ENCODE peak calls at places on chromosomes 3 and 15, in seven cellular contexts. S, G, C, N, W, P and D are unnamed samples.

GRCh38 chr3:158105710-158106438 is at the start of gene SHOX2:
- DNase-seq in C (peak; percentile 53), G (peak; percentile 12), P (no peak), W (no peak), N (peak; percentile 29), S (peak; percentile 77), D (peak; percentile 25)

GRCh38 chr15:29364429-29365078 is 94.9 kb upstream of the NSMCE3 start:
- DNase-seq in N (no peak), S (no peak), W (no peak), P (no peak), G (no peak), C (peak; percentile 76), D (no peak)

GRCh38 chr3:53361849-53362248 is 14.5 kb upstream of the DCP1A start:
- DNase-seq in C (no peak), W (no peak), P (no peak), G (no peak), S (no peak), N (no peak), D (no peak)

GRCh38 chr3:197224034-197224444 is 74.4 kb downstream of the DLG1 start:
- DNase-seq in C (peak; percentile 76), S (no peak), P (no peak), W (no peak), G (no peak), N (peak; percentile 76), D (peak; percentile 57)

GRCh38 chr15:34987623-34987981 is 485 bp downstream of the ZNF770 start:
- DNase-seq in W (peak; percentile 27), S (peak; percentile 15), P (no peak), N (no peak), C (no peak), G (no peak), D (no peak)

GRCh38 chr3:29144807-29145206 is 136.1 kb upstream of the RBMS3 start:
- DNase-seq in N (no peak), P (no peak), C (peak; percentile 79), W (peak; percentile 29), S (no peak), G (no peak), D (no peak)

GRCh38 chr15:96066852-96067490 is 263.5 kb upstream of the NR2F2 start:
- DNase-seq in S (no peak), G (no peak), C (no peak), W (no peak), N (no peak), P (no peak), D (no peak)

GRCh38 chr15:90596943-90597342 is 67.2 kb downstream of the CRTC3 start:
- DNase-seq in C (no peak), G (no peak), N (no peak), S (no peak), P (no peak), W (peak; percentile 43), D (no peak)

GRCh38 chr3:124032351-124032880 is 40.5 kb upstream of the ROPN1 start:
- DNase-seq in G (no peak), W (peak; percentile 36), N (no peak), S (peak; percentile 27), C (peak; percentile 40), P (no peak), D (no peak)

GRCh38 chr3:128382221-128382807 is 84.4 kb downstream of the DNAJB8 start:
- DNase-seq in S (no peak), W (no peak), N (no peak), C (no peak), P (no peak), G (no peak), D (no peak)

GRCh38 chr3:24956613-24957012 is 462.0 kb upstream of the THRB start:
- DNase-seq in W (no peak), N (no peak), S (no peak), G (no peak), P (no peak), C (no peak), D (no peak)

GRCh38 chr3:189169728-189170127 is 2.0 kb upstream of the TPRG1 start:
- DNase-seq in S (no peak), C (no peak), P (no peak), W (no peak), G (no peak), N (no peak), D (no peak)
- TF ChIP-seq CTCF in S (peak; percentile 29), C (no peak), P (peak; percentile 28), W (no peak), G (no peak), N (no peak), D (no peak)

GRCh38 chr3:39260957-39261356 is 18.9 kb downstream of the CX3CR1 start:
- DNase-seq in G (peak; percentile 76), P (peak; percentile 18), C (peak; percentile 94), S (no peak), W (peak; percentile 44), N (peak; percentile 89), D (peak; percentile 46)
- TF ChIP-seq CTCF in G (peak; percentile 64), P (peak; percentile 65), C (peak; percentile 56), S (no peak), W (no peak), N (peak; percentile 53), D (peak; percentile 5)

GRCh38 chr15:81155375-81156218 is 21.5 kb downstream of the CFAP161 start:
- DNase-seq in N (peak; percentile 82), S (peak; percentile 16), G (peak; percentile 22), P (no peak), C (peak; percentile 86), W (peak; percentile 27), D (peak; percentile 41)

GRCh38 chr15:81151389-81151788 is 17.3 kb downstream of the CFAP161 start:
- DNase-seq in N (no peak), C (no peak), P (no peak), G (no peak), W (no peak), S (no peak), D (no peak)

GRCh38 chr15:81156324-81156723 is 22.3 kb downstream of the CFAP161 start:
- DNase-seq in S (no peak), P (no peak), C (no peak), G (no peak), N (no peak), W (no peak), D (no peak)

GRCh38 chr15:81152799-81153198 is 18.7 kb downstream of the CFAP161 start:
- DNase-seq in P (no peak), G (no peak), S (no peak), C (no peak), N (peak; percentile 1), W (no peak), D (no peak)

DNA sequence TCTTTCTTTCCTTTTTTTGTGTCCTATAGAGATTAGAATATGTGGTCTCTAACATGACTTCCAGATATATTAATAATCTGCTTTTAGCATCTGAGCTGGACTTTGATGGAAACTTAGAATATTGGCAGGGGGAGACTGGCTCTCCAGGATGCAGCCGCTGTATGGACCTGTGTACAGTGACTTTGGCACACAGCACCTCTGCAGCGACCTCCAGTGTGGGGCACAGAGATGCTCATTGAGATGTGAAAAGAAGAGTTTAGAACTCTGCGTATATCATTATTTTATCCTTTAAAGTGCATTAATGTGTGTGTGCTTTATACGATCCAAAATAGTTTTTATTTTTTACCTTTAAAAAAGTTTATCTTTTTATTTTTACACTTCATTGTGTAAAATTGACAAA is 18.3 kb downstream of the CFAP161 start:
- DNase-seq in G (no peak), W (no peak), N (peak; percentile 18), C (no peak), P (no peak), S (no peak), D (no peak)
- TF ChIP-seq CTCF in G (no peak), W (no peak), N (no peak), C (no peak), P (no peak), S (no peak), D (no peak)

DNA sequence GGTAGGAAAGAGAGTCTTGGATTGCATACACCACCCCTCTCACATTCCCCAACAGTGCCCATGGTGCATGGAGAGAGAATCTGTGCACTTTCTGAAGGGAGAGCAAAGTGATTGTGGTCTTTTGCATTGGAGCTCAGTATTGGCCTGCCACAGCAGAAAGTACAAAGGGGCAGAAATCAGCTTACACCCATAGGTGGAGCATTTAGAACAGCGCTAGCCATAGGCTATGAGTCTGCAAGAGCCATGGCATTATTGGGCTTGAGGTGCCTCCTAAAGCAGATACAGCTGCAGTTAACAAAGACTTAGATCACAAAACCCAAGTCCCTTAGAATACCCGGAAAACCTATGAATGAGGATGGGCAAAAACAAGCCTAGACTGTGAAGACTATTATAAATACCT is 21.8 kb downstream of the SI start:
- DNase-seq in N (no peak), G (no peak), P (no peak), C (no peak), S (no peak), W (no peak), D (no peak)
- TF ChIP-seq CTCF in N (no peak), G (no peak), P (no peak), C (no peak), S (no peak), W (no peak), D (no peak)

DNA sequence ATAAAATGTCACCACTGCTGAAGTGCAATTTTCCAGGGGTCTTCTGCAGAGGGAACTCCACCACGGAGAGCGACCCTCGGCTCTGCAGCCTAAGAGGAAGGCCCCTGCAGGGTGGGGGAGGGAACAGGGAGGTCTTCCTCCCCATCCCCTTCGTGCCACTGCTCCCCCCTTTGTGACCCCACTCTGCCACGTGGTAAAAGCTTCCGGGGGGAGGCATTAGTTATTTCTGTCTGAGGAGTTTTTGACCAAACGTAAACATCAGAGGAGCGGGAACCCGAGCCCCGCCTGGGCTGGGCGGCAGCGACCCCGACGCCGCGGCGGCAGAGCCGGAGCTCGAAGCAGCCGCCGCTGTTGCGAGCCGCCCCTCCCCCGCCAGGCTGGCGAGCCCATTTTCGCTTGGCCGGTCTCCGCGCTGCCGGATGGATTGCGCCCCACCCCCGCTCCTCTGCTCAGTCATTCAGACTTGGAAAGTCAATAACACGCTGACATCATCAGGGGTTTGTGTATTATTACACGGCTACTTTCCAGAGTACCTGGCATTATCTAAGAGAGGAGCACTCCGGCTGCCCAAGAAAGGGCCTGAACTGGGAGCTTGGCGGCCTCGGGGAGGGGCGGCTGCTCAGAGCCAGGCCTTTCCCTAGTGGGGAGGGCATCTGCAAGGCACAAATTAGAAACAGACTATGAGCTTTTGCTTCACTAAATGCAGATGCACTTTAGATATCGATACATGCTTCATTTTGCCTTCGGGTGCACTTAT is 162.5 kb upstream of the TBL1XR1 start:
- DNase-seq in P (peak; percentile 69), W (peak; percentile 97), G (peak; percentile 96), N (peak; percentile 100), C (peak; percentile 99), S (peak; percentile 97), D (peak; percentile 90)
- TF ChIP-seq CTCF in P (no peak), W (no peak), G (no peak), N (no peak), C (no peak), S (no peak), D (no peak)